ENCODE peak calls at places on chromosome 18, in five cellular contexts. One of them, this sample, is unnamed.
A peak's percentile ranks its signal among the peaks of the same experiment; 100 is the strongest.

GRCh38 chr18:70296289-70296688 is 7.4 kb downstream of the SOCS6 start:
- DNase-seq in A549: peak; percentile 36
- DNase-seq in K562: peak; percentile 16
- DNase-seq in HepG2: peak; percentile 89
- DNase-seq in GM12878: no peak
- DNase-seq in this sample: no peak

GRCh38 chr18:7366597-7366996 is 135.7 kb downstream of the LRRC30 start:
- DNase-seq in K562: no peak
- DNase-seq in A549: no peak
- DNase-seq in GM12878: no peak
- DNase-seq in HepG2: no peak
- DNase-seq in this sample: no peak

GRCh38 chr18:6546229-6546628 is 131.5 kb upstream of the L3MBTL4 start:
- DNase-seq in A549: no peak
- DNase-seq in HepG2: no peak
- DNase-seq in K562: no peak
- DNase-seq in GM12878: no peak
- DNase-seq in this sample: no peak

GRCh38 chr18:66603941-66604627 is at the start of gene CDH19:
- DNase-seq in K562: no peak
- DNase-seq in GM12878: no peak
- DNase-seq in HepG2: peak; percentile 0
- DNase-seq in A549: no peak
- DNase-seq in this sample: no peak

GRCh38 chr18:45837283-45838070 is 12.0 kb downstream of the SIGLEC15 start:
- DNase-seq in HepG2: no peak
- DNase-seq in K562: no peak
- DNase-seq in A549: no peak
- DNase-seq in GM12878: no peak
- DNase-seq in this sample: peak; percentile 80

GRCh38 chr18:62523631-62524442 is 1.0 kb downstream of the ZCCHC2 start:
- DNase-seq in K562: peak; percentile 12
- DNase-seq in GM12878: no peak
- DNase-seq in A549: peak; percentile 6
- DNase-seq in HepG2: no peak
- DNase-seq in this sample: peak; percentile 63

GRCh38 chr18:67633939-67634338 is 117.4 kb upstream of the DSEL start:
- DNase-seq in A549: no peak
- DNase-seq in HepG2: no peak
- DNase-seq in K562: no peak
- DNase-seq in GM12878: no peak
- DNase-seq in this sample: no peak

GRCh38 chr18:62436636-62437519 is 85.9 kb upstream of the ZCCHC2 start:
- DNase-seq in GM12878: no peak
- DNase-seq in A549: no peak
- DNase-seq in K562: no peak
- DNase-seq in HepG2: no peak
- DNase-seq in this sample: no peak

GRCh38 chr18:36075862-36076587 is 8.7 kb upstream of the RPRD1A start:
- DNase-seq in GM12878: peak; percentile 21
- DNase-seq in K562: no peak
- DNase-seq in HepG2: peak; percentile 58
- DNase-seq in A549: no peak
- DNase-seq in this sample: no peak

GRCh38 chr18:78101091-78101490 is 851.4 kb downstream of the GALR1 start:
- DNase-seq in GM12878: no peak
- DNase-seq in K562: no peak
- DNase-seq in HepG2: no peak
- DNase-seq in A549: no peak
- DNase-seq in this sample: no peak

GRCh38 chr18:60555629-60556028 is 183.1 kb upstream of the MC4R start:
- DNase-seq in GM12878: no peak
- DNase-seq in HepG2: no peak
- DNase-seq in K562: no peak
- DNase-seq in A549: no peak
- DNase-seq in this sample: no peak

GRCh38 chr18:9825571-9826073 is 60.2 kb upstream of the TXNDC2 start:
- DNase-seq in GM12878: no peak
- DNase-seq in HepG2: peak; percentile 47
- DNase-seq in A549: peak; percentile 65
- DNase-seq in K562: peak; percentile 42
- DNase-seq in this sample: no peak

GRCh38 chr18:48342125-48342524 is 67.1 kb downstream of the ZBTB7C start:
- DNase-seq in HepG2: no peak
- DNase-seq in K562: no peak
- DNase-seq in GM12878: no peak
- DNase-seq in A549: no peak
- DNase-seq in this sample: no peak

GRCh38 chr18:48347756-48348326 is 61.3 kb downstream of the ZBTB7C start:
- DNase-seq in GM12878: no peak
- DNase-seq in A549: no peak
- DNase-seq in HepG2: no peak
- DNase-seq in K562: no peak
- DNase-seq in this sample: no peak

GRCh38 chr18:48348739-48349138 is 60.4 kb downstream of the ZBTB7C start:
- DNase-seq in K562: no peak
- DNase-seq in HepG2: no peak
- DNase-seq in GM12878: no peak
- DNase-seq in A549: no peak
- DNase-seq in this sample: no peak

GRCh38 chr18:48342588-48342987 is 66.6 kb downstream of the ZBTB7C start:
- DNase-seq in GM12878: no peak
- DNase-seq in HepG2: no peak
- DNase-seq in K562: no peak
- DNase-seq in A549: no peak
- DNase-seq in this sample: no peak

GRCh38 chr18:48345596-48345995 is 63.6 kb downstream of the ZBTB7C start:
- DNase-seq in HepG2: no peak
- DNase-seq in K562: no peak
- DNase-seq in GM12878: no peak
- DNase-seq in A549: no peak
- DNase-seq in this sample: peak; percentile 22
- TF ChIP-seq ESRRA in HepG2: no peak
- TF ChIP-seq ESRRA in K562: no peak
- TF ChIP-seq ESRRA in GM12878: no peak
- TF ChIP-seq ESRRA in A549: no peak
- TF ChIP-seq ESRRA in this sample: no peak

DNA sequence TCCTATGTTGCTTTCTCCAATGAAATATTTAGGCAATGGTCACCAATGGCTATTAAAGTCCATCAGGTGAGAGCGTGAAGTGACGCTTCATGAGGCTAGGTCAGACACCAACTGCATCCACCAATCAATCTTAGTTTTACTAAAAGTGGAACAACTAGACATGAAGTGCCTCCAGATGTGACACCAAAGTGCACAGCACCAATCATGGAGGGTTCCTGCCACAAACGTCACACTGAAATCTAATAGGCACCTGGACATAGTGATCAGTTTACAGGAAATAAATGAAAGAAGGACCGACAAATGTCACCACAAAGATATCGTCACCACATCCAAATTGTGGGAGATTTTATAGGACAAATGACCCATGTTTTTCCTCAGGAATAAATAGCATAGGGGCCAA is 70.5 kb downstream of the PSMG2 start:
- DNase-seq in A549: no peak
- DNase-seq in GM12878: no peak
- DNase-seq in HepG2: no peak
- DNase-seq in K562: no peak
- DNase-seq in this sample: no peak
- TF ChIP-seq ESRRA in A549: no peak
- TF ChIP-seq ESRRA in GM12878: no peak
- TF ChIP-seq ESRRA in HepG2: no peak
- TF ChIP-seq ESRRA in K562: no peak
- TF ChIP-seq ESRRA in this sample: no peak

GRCh38 chr18:22494771-22495170 is 77.1 kb upstream of the CTAGE1 start:
- DNase-seq in HepG2: no peak
- DNase-seq in K562: no peak
- DNase-seq in GM12878: no peak
- DNase-seq in A549: no peak
- DNase-seq in this sample: no peak
- TF ChIP-seq ESRRA in HepG2: no peak
- TF ChIP-seq ESRRA in K562: no peak
- TF ChIP-seq ESRRA in GM12878: no peak
- TF ChIP-seq ESRRA in A549: no peak
- TF ChIP-seq ESRRA in this sample: no peak

DNA sequence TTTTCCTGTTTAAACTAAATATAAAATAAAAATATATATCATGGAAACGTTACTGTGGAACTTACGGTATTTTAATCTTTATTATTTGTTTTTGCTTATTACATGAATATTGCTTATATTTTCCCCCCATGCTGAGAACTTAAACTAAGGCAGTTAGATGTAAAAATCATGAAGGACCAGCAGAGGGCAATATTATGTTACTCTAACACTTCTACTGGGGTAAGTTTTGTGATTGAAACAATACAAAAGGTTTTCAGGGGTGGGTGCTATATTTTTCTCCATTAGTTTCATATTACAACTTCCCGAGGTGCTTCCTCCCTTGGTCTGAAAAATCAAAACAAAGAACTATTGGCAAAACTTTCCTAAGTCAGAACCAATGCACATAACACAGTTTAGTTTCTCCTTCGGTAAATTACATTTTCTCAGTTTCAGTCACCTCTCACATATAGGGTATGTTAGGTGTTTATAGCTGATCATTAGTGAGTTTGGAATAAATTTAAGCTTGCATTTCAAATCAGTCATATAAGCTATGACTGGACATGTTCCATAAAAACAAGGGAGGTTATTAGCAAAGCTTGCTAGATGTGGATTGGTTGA is 54.8 kb downstream of the ZNF407 start:
- DNase-seq in GM12878: no peak
- DNase-seq in K562: peak; percentile 12
- DNase-seq in HepG2: peak; percentile 33
- DNase-seq in A549: peak; percentile 19
- DNase-seq in this sample: no peak
- TF ChIP-seq ESRRA in GM12878: no peak
- TF ChIP-seq ESRRA in K562: no peak
- TF ChIP-seq ESRRA in HepG2: no peak
- TF ChIP-seq ESRRA in A549: no peak
- TF ChIP-seq ESRRA in this sample: no peak

GRCh38 chr18:26471027-26471426 is 77.3 kb downstream of the KCTD1 start:
- DNase-seq in A549: no peak
- DNase-seq in GM12878: no peak
- DNase-seq in K562: no peak
- DNase-seq in HepG2: no peak
- DNase-seq in this sample: no peak

GRCh38 chr18:26471826-26472225 is 76.5 kb downstream of the KCTD1 start:
- DNase-seq in GM12878: no peak
- DNase-seq in HepG2: no peak
- DNase-seq in K562: no peak
- DNase-seq in A549: no peak
- DNase-seq in this sample: no peak

GRCh38 chr18:26470011-26470637 is 78.2 kb downstream of the KCTD1 start:
- DNase-seq in A549: no peak
- DNase-seq in K562: no peak
- DNase-seq in HepG2: no peak
- DNase-seq in GM12878: peak; percentile 67
- DNase-seq in this sample: no peak

GRCh38 chr18:26466026-26466425 is 82.3 kb downstream of the KCTD1 start:
- DNase-seq in K562: peak; percentile 29
- DNase-seq in GM12878: no peak
- DNase-seq in HepG2: no peak
- DNase-seq in A549: no peak
- DNase-seq in this sample: no peak

GRCh38 chr18:26468931-26469340 is 79.4 kb downstream of the KCTD1 start:
- DNase-seq in A549: no peak
- DNase-seq in GM12878: no peak
- DNase-seq in K562: peak; percentile 60
- DNase-seq in HepG2: peak; percentile 36
- DNase-seq in this sample: peak; percentile 77
- TF ChIP-seq ESRRA in A549: no peak
- TF ChIP-seq ESRRA in GM12878: no peak
- TF ChIP-seq ESRRA in K562: no peak
- TF ChIP-seq ESRRA in HepG2: no peak
- TF ChIP-seq ESRRA in this sample: no peak

GRCh38 chr18:52343731-52344340 is 3.8 kb downstream of the DCC start:
- DNase-seq in HepG2: no peak
- DNase-seq in A549: no peak
- DNase-seq in K562: no peak
- DNase-seq in GM12878: no peak
- DNase-seq in this sample: no peak
- TF ChIP-seq ESRRA in HepG2: no peak
- TF ChIP-seq ESRRA in A549: no peak
- TF ChIP-seq ESRRA in K562: no peak
- TF ChIP-seq ESRRA in GM12878: no peak
- TF ChIP-seq ESRRA in this sample: no peak